ENCODE peak calls at places on chromosomes 4 and X, in eight cellular contexts. M is body of pancreas, V is PC-3, T is heart right ventricle, C is NCI-H1105 treated with DMSO at 0.1 percent for 48 hours, Q is NCI-H2081, Z is occipital lobe, X is KBM-7. H is an unnamed sample.

GRCh38 chrX:72712094-72712755 is 1.9 kb downstream of the PHKA1 start:
- DNase-seq in M (no peak), V (peak; percentile 47), T (no peak), C (no peak), Q (no peak), Z (no peak), X (peak; percentile 76), H (no peak)

GRCh38 chr4:3303445-3303824 is 10.6 kb downstream of the RGS12 start:
- DNase-seq in M (no peak), V (no peak), T (no peak), C (no peak), Q (no peak), Z (no peak), X (peak; percentile 18), H (no peak)

GRCh38 chrX:74246524-74246923 is 57.5 kb upstream of the ZCCHC13 start:
- DNase-seq in M (no peak), V (peak; percentile 56), T (no peak), C (no peak), Q (no peak), Z (no peak), X (no peak), H (no peak)

GRCh38 chr4:126757219-126757618 is 875.5 kb upstream of the INTU start:
- DNase-seq in M (no peak), V (no peak), T (no peak), C (no peak), Q (no peak), Z (no peak), X (no peak), H (no peak)

GRCh38 chr4:165418116-165418515 is 39.3 kb downstream of the CPE start:
- DNase-seq in M (no peak), V (no peak), T (no peak), C (no peak), Q (no peak), Z (no peak), X (no peak), H (no peak)

GRCh38 chr4:149347139-149347538 is 468.5 kb downstream of the IQCM start:
- DNase-seq in M (no peak), V (no peak), T (no peak), C (no peak), Q (no peak), Z (no peak), X (no peak), H (no peak)

GRCh38 chrX:12898073-12898472 is 8.3 kb upstream of the TLR8 start:
- DNase-seq in M (no peak), V (no peak), T (no peak), C (no peak), Q (no peak), Z (no peak), X (no peak), H (no peak)

GRCh38 chr4:6467600-6467999 is 4.8 kb downstream of the PPP2R2C start:
- DNase-seq in M (no peak), V (no peak), T (no peak), C (no peak), Q (no peak), Z (no peak), X (no peak), H (no peak)

GRCh38 chr4:159290321-159291030 is 187.6 kb downstream of the RAPGEF2 start:
- DNase-seq in M (no peak), V (peak; percentile 56), T (no peak), C (no peak), Q (no peak), Z (no peak), X (no peak), H (no peak)

GRCh38 chrX:132227383-132228112 is 8.3 kb upstream of the RAP2C start:
- DNase-seq in M (no peak), V (no peak), T (no peak), C (no peak), Q (no peak), Z (no peak), X (no peak), H (no peak)

GRCh38 chrX:1291110-1291740 is 22.6 kb downstream of the CSF2RA start:
- DNase-seq in M (no peak), V (no peak), T (no peak), C (no peak), Q (no peak), Z (no peak), X (no peak), H (no peak)

GRCh38 chrX:109966246-109966645 is 36.7 kb upstream of the TMEM164 start:
- DNase-seq in M (no peak), V (peak; percentile 67), T (no peak), C (no peak), Q (no peak), Z (no peak), X (no peak), H (peak; percentile 16)

GRCh38 chr4:108072300-108072699 is 82.6 kb downstream of the HADH start:
- DNase-seq in M (no peak), V (peak; percentile 4), T (no peak), C (peak; percentile 76), Q (no peak), Z (no peak), X (peak; percentile 3), H (no peak)

GRCh38 chrX:24343719-24344118 is 16.7 kb upstream of the SUPT20HL1 start:
- DNase-seq in M (no peak), V (no peak), T (no peak), C (no peak), Q (no peak), Z (no peak), X (peak; percentile 63), H (no peak)

GRCh38 chrX:2325076-2325784 is 175.5 kb downstream of the DHRSX start:
- DNase-seq in M (peak; percentile 92), V (no peak), T (peak; percentile 47), C (no peak), Q (no peak), Z (no peak), X (no peak), H (no peak)

GRCh38 chrX:39936886-39937770 is 160.6 kb downstream of the BCOR start:
- DNase-seq in M (no peak), V (no peak), T (no peak), C (no peak), Q (no peak), Z (no peak), X (peak; percentile 77), H (no peak)

GRCh38 chr4:8597319-8597718 is 4.8 kb downstream of the CPZ start:
- DNase-seq in M (no peak), V (no peak), T (no peak), C (no peak), Q (no peak), Z (no peak), X (no peak), H (no peak)

GRCh38 chr4:47526281-47526680 is 41.2 kb downstream of the ATP10D start:
- DNase-seq in M (no peak), V (no peak), T (no peak), C (no peak), Q (no peak), Z (no peak), X (no peak), H (no peak)

GRCh38 chr4:101169044-101170014 is 178.0 kb downstream of the PPP3CA start:
- DNase-seq in M (peak; percentile 76), V (peak; percentile 83), T (peak; percentile 72), C (peak; percentile 21), Q (peak; percentile 83), Z (peak; percentile 23), X (peak; percentile 74), H (peak; percentile 21)

GRCh38 chr4:159764343-159764952 is 661.6 kb downstream of the RAPGEF2 start:
- DNase-seq in M (peak; percentile 26), V (peak; percentile 64), T (no peak), C (peak; percentile 43), Q (peak; percentile 61), Z (no peak), X (peak; percentile 71), H (peak; percentile 31)

H was measured in RWPE1.